ENCODE peak calls at places on chromosomes 13 and 19, in ten cellular contexts. H is A549, Y is lower lobe of right lung, M is BE2C, V is RWPE1, Z is GM23338, G is HFF-Myc, D is HepG2, R is brain microvascular endothelial cell, T is fibroblast of pulmonary artery. X is an unnamed sample.

GRCh38 chr19:13621413-13621812 is 115.1 kb upstream of the CACNA1A start:
- DNase-seq in H (no peak), Y (no peak), M (no peak), V (peak), Z (peak), G (peak), D (no peak), R (peak), T (peak), X (peak)

GRCh38 chr19:56170261-56170660 is 5.5 kb upstream of the GALP start:
- DNase-seq in H (no peak), Y (peak), M (no peak), V (peak), Z (no peak), G (no peak), D (peak), R (peak), T (peak), X (no peak)

GRCh38 chr19:2865334-2866221 is 1.6 kb upstream of the ZNF556 start:
- DNase-seq in H (no peak), Y (no peak), M (no peak), V (no peak), Z (no peak), G (no peak), D (peak), R (no peak), T (no peak), X (no peak)

GRCh38 chr13:111659842-111660241 is 339.4 kb downstream of the TEX29 start:
- DNase-seq in H (no peak), Y (no peak), M (no peak), V (no peak), Z (no peak), G (no peak), D (no peak), R (no peak), T (no peak), X (no peak)

GRCh38 chr19:23882493-23882892 is 32.2 kb upstream of the ZNF726 start:
- DNase-seq in H (no peak), Y (no peak), M (no peak), V (no peak), Z (no peak), G (no peak), D (peak), R (no peak), T (no peak), X (no peak)

GRCh38 chr19:45780448-45781281 is 1.6 kb downstream of the DMPK start:
- DNase-seq in H (peak), Y (no peak), M (no peak), V (no peak), Z (no peak), G (no peak), D (peak), R (no peak), T (no peak), X (no peak)

GRCh38 chr13:42266464-42266863 is 5.5 kb upstream of the AKAP11 start:
- DNase-seq in H (no peak), Y (no peak), M (no peak), V (no peak), Z (peak), G (no peak), D (no peak), R (peak), T (peak), X (no peak)

GRCh38 chr13:32234914-32235313 is 80.2 kb downstream of the ZAR1L start:
- DNase-seq in H (no peak), Y (no peak), M (no peak), V (no peak), Z (no peak), G (no peak), D (no peak), R (no peak), T (peak), X (no peak)

GRCh38 chr19:3607398-3608078 is 863 bp upstream of the TBXA2R start:
- DNase-seq in H (no peak), Y (peak), M (no peak), V (no peak), Z (peak), G (no peak), D (no peak), R (no peak), T (peak), X (peak)

GRCh38 chr13:23651887-23652286 is 81.7 kb downstream of the TNFRSF19 start:
- DNase-seq in H (no peak), Y (no peak), M (no peak), V (no peak), Z (no peak), G (no peak), D (no peak), R (no peak), T (no peak), X (no peak)

GRCh38 chr13:76725211-76725610 is 161.0 kb downstream of the KCTD12 start:
- DNase-seq in H (no peak), Y (no peak), M (no peak), V (no peak), Z (no peak), G (no peak), D (no peak), R (peak), T (peak), X (no peak)

GRCh38 chr19:44304659-44305193 is at the start of gene ZNF235:
- DNase-seq in H (peak), Y (peak), M (peak), V (peak), Z (peak), G (peak), D (peak), R (peak), T (peak), X (peak)

GRCh38 chr19:37403403-37403802 is 32.5 kb downstream of the ZNF527 start:
- DNase-seq in H (no peak), Y (no peak), M (no peak), V (no peak), Z (no peak), G (no peak), D (no peak), R (no peak), T (no peak), X (no peak)

GRCh38 chr13:96090240-96091101 is 564 bp downstream of the HS6ST3 start:
- DNase-seq in H (no peak), Y (no peak), M (peak), V (peak), Z (peak), G (no peak), D (no peak), R (no peak), T (no peak), X (peak)

GRCh38 chr13:30375436-30375835 is 46.9 kb upstream of the UBE2L5 start:
- DNase-seq in H (no peak), Y (no peak), M (no peak), V (no peak), Z (no peak), G (no peak), D (no peak), R (no peak), T (no peak), X (no peak)

GRCh38 chr13:91539458-91540156 is 141.2 kb downstream of the GPC5 start:
- DNase-seq in H (no peak), Y (no peak), M (no peak), V (no peak), Z (no peak), G (no peak), D (no peak), R (no peak), T (no peak), X (no peak)

GRCh38 chr13:113771709-113772331 is 12.8 kb downstream of the TMEM255B start:
- DNase-seq in H (no peak), Y (no peak), M (no peak), V (no peak), Z (no peak), G (no peak), D (no peak), R (no peak), T (peak), X (no peak)

GRCh38 chr13:97226788-97227627 is 4.9 kb downstream of the MBNL2 start:
- DNase-seq in H (no peak), Y (no peak), M (no peak), V (no peak), Z (peak), G (no peak), D (no peak), R (no peak), T (peak), X (no peak)

GRCh38 chr19:45376045-45376724 is 5.8 kb upstream of the ERCC2 start:
- DNase-seq in H (peak), Y (no peak), M (no peak), V (peak), Z (peak), G (peak), D (peak), R (peak), T (peak), X (peak)

GRCh38 chr19:44611812-44612295 is 1.5 kb upstream of the IGSF23 start:
- DNase-seq in H (no peak), Y (peak), M (no peak), V (no peak), Z (no peak), G (no peak), D (peak), R (no peak), T (no peak), X (no peak)

GRCh38 chr19:50646074-50646807 is 3.0 kb upstream of the C19orf81 start:
- DNase-seq in H (peak), Y (no peak), M (peak), V (peak), Z (no peak), G (peak), D (no peak), R (peak), T (peak), X (no peak)

GRCh38 chr13:46648166-46648607 is 95.2 kb downstream of the LRCH1 start:
- DNase-seq in H (no peak), Y (no peak), M (peak), V (no peak), Z (peak), G (no peak), D (peak), R (no peak), T (no peak), X (no peak)

DNA sequence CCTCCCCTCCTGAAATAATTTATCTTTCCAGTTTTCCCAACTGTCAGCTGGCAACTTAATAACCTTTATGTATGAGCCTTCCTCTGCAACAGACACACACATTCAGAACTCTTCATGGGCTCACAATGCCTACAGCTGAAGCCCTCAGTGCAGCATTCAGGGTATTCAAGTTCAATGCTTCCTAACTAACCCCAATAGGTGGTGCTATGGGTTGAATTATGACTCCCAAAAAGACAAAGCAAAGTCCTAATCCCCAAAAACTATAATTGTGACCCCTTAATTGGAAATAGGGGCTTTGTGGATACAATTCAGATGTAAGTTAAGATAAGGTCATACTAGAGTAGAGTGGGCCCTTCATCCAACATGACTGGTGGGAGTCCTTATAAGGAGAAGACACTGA is 202.2 kb downstream of the SUCLA2 start:
- DNase-seq in H (no peak), Y (no peak), M (no peak), V (peak), Z (peak), G (no peak), D (peak), R (peak), T (peak), X (no peak)
- TF ChIP-seq CTCF in H (no peak), Y (no peak), M (peak), V (peak), Z (peak), G (peak), D (peak), R (peak), T (peak), X (peak)

DNA sequence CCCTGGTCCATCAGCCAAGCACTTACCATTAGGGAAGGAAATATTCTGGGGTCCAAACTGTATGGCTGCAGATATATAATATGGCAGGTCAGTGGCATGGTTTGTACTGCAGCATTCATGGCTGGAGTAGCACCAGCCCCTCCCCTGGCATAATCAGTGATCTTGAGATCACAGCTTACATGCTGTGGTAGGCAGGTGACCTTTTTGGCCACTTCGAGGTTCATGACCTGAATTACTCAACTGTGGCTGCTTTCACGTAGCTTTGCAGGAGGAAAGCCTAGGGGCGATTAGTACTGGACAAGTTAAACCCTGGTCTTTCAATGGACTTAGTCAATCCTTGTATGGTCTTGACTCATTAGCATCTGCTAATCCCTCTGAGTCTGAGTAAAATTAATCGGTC is 169.8 kb downstream of the SPRY2 start:
- DNase-seq in H (no peak), Y (no peak), M (no peak), V (no peak), Z (no peak), G (no peak), D (no peak), R (no peak), T (no peak), X (no peak)
- TF ChIP-seq CTCF in H (no peak), Y (no peak), M (no peak), V (no peak), Z (no peak), G (no peak), D (no peak), R (no peak), T (no peak), X (no peak)

DNA sequence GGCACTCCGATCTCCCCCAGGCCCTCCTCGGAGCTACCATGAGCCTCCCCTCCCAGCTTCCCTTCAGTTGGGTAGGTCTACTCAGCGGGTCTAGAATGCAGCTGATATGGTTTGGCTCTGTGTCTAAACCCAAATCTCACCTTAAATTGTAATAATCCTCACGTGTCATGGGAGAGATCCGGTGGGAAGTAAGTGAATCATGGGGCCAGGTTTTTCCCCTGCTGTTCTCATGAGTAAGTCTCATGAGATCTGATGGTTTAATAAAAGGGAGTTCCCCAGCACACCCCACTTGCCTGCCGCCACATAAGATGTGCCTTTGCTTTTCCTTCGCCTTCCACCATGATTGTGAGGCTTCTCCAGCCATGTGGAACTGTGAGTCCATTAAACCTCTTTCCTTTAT is 14.5 kb upstream of the DOCK9 start:
- DNase-seq in H (no peak), Y (no peak), M (no peak), V (no peak), Z (no peak), G (no peak), D (no peak), R (no peak), T (no peak), X (no peak)
- TF ChIP-seq CTCF in H (no peak), Y (no peak), M (no peak), V (no peak), Z (no peak), G (no peak), D (no peak), R (no peak), T (no peak), X (no peak)

DNA sequence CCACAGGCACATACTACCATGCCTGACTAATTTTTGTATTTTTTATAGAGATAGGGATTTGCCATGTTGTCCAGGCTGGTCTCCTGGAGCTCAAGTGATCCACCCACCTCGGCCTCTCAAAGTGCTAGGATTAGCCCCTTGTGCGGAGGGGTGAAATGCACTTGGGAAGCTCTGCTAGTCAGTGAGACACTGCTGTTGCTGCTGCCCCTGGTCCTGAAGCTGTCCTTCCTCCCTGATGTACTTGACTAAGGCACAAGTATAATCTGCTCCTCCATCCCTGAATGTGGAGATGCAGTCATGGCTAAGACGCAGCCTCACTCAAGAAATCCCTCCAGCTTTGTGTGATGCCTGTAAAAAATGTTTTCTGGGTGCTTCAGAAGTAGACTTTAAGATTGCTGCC is 124.5 kb downstream of the KCTD15 start:
- DNase-seq in H (no peak), Y (no peak), M (no peak), V (no peak), Z (peak), G (no peak), D (no peak), R (no peak), T (no peak), X (no peak)
- TF ChIP-seq CTCF in H (no peak), Y (no peak), M (no peak), V (no peak), Z (no peak), G (no peak), D (no peak), R (no peak), T (no peak), X (no peak)

GRCh38 chr19:7522072-7522922 is at the start of gene MCOLN1:
- DNase-seq in H (peak), Y (peak), M (peak), V (peak), Z (peak), G (peak), D (peak), R (peak), T (peak), X (peak)
- TF ChIP-seq CTCF in H (no peak), Y (no peak), M (no peak), V (no peak), Z (no peak), G (no peak), D (peak), R (no peak), T (no peak), X (peak)

GRCh38 chr19:4700573-4700970 is 23.1 kb downstream of the DPP9 start:
- DNase-seq in H (no peak), Y (no peak), M (no peak), V (no peak), Z (peak), G (no peak), D (no peak), R (no peak), T (no peak), X (peak)
- TF ChIP-seq CTCF in H (no peak), Y (no peak), M (peak), V (no peak), Z (no peak), G (no peak), D (no peak), R (no peak), T (no peak), X (no peak)

X was measured in kidney.